ENCODE peak calls at places on chromosomes 5 and 9, in seven cellular contexts. T, I, P, V, B, N and J are unnamed samples.
A peak's percentile ranks its signal among the peaks of the same experiment; 100 is the strongest.

GRCh38 chr5:42993516-42994284 is 46.4 kb downstream of the ANXA2R start:
- DNase-seq in T (peak; percentile 89), I (no peak), P (no peak), V (no peak), B (no peak), N (no peak), J (peak; percentile 48)

GRCh38 chr5:115072266-115073056 is 97.2 kb downstream of the TRIM36 start:
- DNase-seq in T (no peak), I (no peak), P (no peak), V (no peak), B (peak; percentile 54), N (no peak), J (no peak)

GRCh38 chr5:23014251-23014650 is 161.1 kb upstream of the CDH12 start:
- DNase-seq in T (no peak), I (no peak), P (no peak), V (no peak), B (no peak), N (no peak), J (no peak)

GRCh38 chr5:73299017-73299630 is 126.1 kb downstream of the TMEM174 start:
- DNase-seq in T (peak; percentile 44), I (peak; percentile 52), P (no peak), V (peak; percentile 68), B (no peak), N (no peak), J (no peak)

GRCh38 chr9:134325096-134325812 is 1.0 kb upstream of the RXRA start:
- DNase-seq in T (peak; percentile 65), I (peak; percentile 48), P (peak; percentile 54), V (peak; percentile 89), B (peak; percentile 62), N (peak; percentile 68), J (no peak)

GRCh38 chr5:82320971-82321370 is 42.8 kb upstream of the RPS23 start:
- DNase-seq in T (no peak), I (no peak), P (no peak), V (no peak), B (no peak), N (no peak), J (no peak)

GRCh38 chr5:66956439-66956838 is 240.2 kb downstream of the CD180 start:
- DNase-seq in T (no peak), I (no peak), P (no peak), V (no peak), B (no peak), N (no peak), J (no peak)

GRCh38 chr9:128550770-128551651 is 1.4 kb upstream of the SPTAN1 start:
- DNase-seq in T (peak; percentile 54), I (no peak), P (no peak), V (no peak), B (no peak), N (peak; percentile 46), J (no peak)

GRCh38 chr5:177497011-177497296 is 450 bp downstream of the PDLIM7 start:
- DNase-seq in T (no peak), I (no peak), P (no peak), V (no peak), B (no peak), N (no peak), J (no peak)

GRCh38 chr5:149497357-149497756 is 53.9 kb downstream of the CSNK1A1 start:
- DNase-seq in T (peak; percentile 91), I (peak; percentile 98), P (no peak), V (no peak), B (no peak), N (no peak), J (no peak)

GRCh38 chr5:130992095-130992494 is 173.0 kb downstream of the HINT1 start:
- DNase-seq in T (peak; percentile 82), I (no peak), P (no peak), V (no peak), B (no peak), N (no peak), J (no peak)

GRCh38 chr5:68171101-68171558 is 44.4 kb upstream of the PIK3R1 start:
- DNase-seq in T (peak; percentile 65), I (no peak), P (no peak), V (peak; percentile 82), B (no peak), N (peak; percentile 84), J (no peak)

GRCh38 chr5:76714771-76715483 is 999 bp upstream of the F2R start:
- DNase-seq in T (no peak), I (no peak), P (peak; percentile 30), V (peak; percentile 71), B (no peak), N (no peak), J (no peak)

GRCh38 chr5:109689740-109690455 is at the start of gene MAN2A1:
- DNase-seq in T (peak; percentile 77), I (peak; percentile 55), P (peak; percentile 51), V (peak; percentile 94), B (peak; percentile 78), N (peak; percentile 78), J (peak; percentile 81)

GRCh38 chr5:76688836-76689235 is 27.1 kb upstream of the F2R start:
- DNase-seq in T (no peak), I (peak; percentile 61), P (no peak), V (no peak), B (no peak), N (no peak), J (no peak)

GRCh38 chr5:113527746-113528145 is 14.3 kb downstream of the YTHDC2 start:
- DNase-seq in T (no peak), I (no peak), P (no peak), V (no peak), B (no peak), N (no peak), J (no peak)

GRCh38 chr5:102523541-102524175 is 24.9 kb upstream of the SLCO6A1 start:
- DNase-seq in T (no peak), I (no peak), P (no peak), V (no peak), B (no peak), N (no peak), J (no peak)

GRCh38 chr5:145825751-145826180 is 9.4 kb downstream of the PRELID2 start:
- DNase-seq in T (peak; percentile 68), I (peak; percentile 66), P (peak; percentile 28), V (no peak), B (no peak), N (no peak), J (no peak)

GRCh38 chr9:118395415-118395814 is 691.2 kb downstream of the TLR4 start:
- DNase-seq in T (peak; percentile 39), I (no peak), P (no peak), V (no peak), B (no peak), N (no peak), J (no peak)

GRCh38 chr5:66830636-66831035 is 234.4 kb downstream of the MAST4 start:
- DNase-seq in T (peak; percentile 14), I (peak; percentile 1), P (no peak), V (no peak), B (no peak), N (no peak), J (no peak)

GRCh38 chr9:86405926-86406325 is 51.7 kb upstream of the TUT7 start:
- DNase-seq in T (peak; percentile 95), I (peak; percentile 68), P (peak; percentile 45), V (no peak), B (no peak), N (peak; percentile 26), J (no peak)

GRCh38 chr5:167993771-167994170 is 297.7 kb upstream of the WWC1 start:
- DNase-seq in T (no peak), I (no peak), P (no peak), V (no peak), B (no peak), N (no peak), J (no peak)

GRCh38 chr9:33852216-33852826 is 35.4 kb downstream of the UBE2R2 start:
- DNase-seq in T (peak; percentile 32), I (peak; percentile 66), P (peak; percentile 47), V (no peak), B (peak; percentile 90), N (peak; percentile 49), J (peak; percentile 23)

GRCh38 chr9:22452415-22453010 is 5.9 kb downstream of the DMRTA1 start:
- DNase-seq in T (peak; percentile 56), I (peak; percentile 67), P (peak; percentile 6), V (no peak), B (peak; percentile 63), N (peak; percentile 24), J (no peak)

GRCh38 chr9:84293001-84293798 is 47.4 kb downstream of the SLC28A3 start:
- DNase-seq in T (no peak), I (no peak), P (no peak), V (no peak), B (no peak), N (no peak), J (no peak)

GRCh38 chr5:125595095-125595494 is 828.1 kb upstream of the GRAMD2B start:
- DNase-seq in T (peak; percentile 31), I (no peak), P (no peak), V (peak; percentile 87), B (no peak), N (peak; percentile 65), J (no peak)

GRCh38 chr5:14211818-14212799 is 69.0 kb downstream of the TRIO start:
- DNase-seq in T (no peak), I (no peak), P (no peak), V (no peak), B (no peak), N (no peak), J (peak; percentile 60)

DNA sequence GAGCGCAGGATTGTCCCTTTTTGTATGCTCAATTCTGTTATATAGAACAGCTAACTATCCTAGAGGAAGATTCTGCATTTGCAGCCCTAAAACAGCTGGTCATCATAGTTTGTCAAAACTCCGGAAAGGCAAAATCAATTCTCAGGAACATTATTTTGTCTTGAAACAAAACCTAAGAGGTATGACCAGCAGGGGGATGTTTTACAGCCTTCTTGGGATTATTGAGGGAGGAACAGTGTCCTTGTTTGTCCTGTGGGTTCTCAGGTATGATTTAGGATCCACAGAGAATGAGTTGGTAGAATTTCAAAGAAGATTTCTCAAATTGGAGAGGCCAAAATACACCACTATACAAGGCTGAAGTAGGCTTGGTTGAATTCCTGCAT is 136.4 kb downstream of the ZSWIM6 start:
- DNase-seq in T (no peak), I (no peak), P (no peak), V (no peak), B (no peak), N (no peak), J (no peak)
- TF ChIP-seq CTCF in T (peak; percentile 20), I (no peak), P (peak; percentile 16), V (no peak), B (no peak), N (no peak), J (no peak)

GRCh38 chr9:136255896-136256890 is 10.6 kb upstream of the QSOX2 start:
- DNase-seq in T (no peak), I (peak; percentile 25), P (peak; percentile 80), V (peak; percentile 58), B (no peak), N (no peak), J (no peak)
- TF ChIP-seq CTCF in T (no peak), I (peak; percentile 39), P (no peak), V (no peak), B (no peak), N (no peak), J (no peak)

GRCh38 chr5:94682799-94683198 is 64.3 kb downstream of the SLF1 start:
- DNase-seq in T (no peak), I (no peak), P (no peak), V (no peak), B (no peak), N (no peak), J (no peak)
- TF ChIP-seq CTCF in T (no peak), I (no peak), P (no peak), V (no peak), B (no peak), N (no peak), J (no peak)

DNA sequence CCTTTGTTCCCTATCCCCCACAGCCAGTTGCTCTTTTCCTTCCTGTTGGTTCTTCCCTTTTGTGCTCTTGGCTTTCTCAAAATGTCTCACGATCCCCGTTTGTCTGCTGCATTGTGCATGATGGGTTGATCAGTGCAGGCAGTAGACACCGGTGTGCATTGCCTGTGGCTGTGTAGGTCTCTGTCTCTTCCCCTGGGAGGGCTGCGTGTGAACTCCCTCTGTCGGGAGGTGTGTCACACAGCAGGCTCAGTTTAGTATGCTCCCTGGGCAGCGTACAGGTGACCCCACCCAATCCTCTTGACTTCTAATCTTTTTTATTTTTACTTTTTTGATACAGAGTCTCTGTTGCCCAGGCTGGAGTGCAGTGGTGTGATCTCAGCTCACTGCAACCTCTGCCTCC is 265.3 kb downstream of the FSTL4 start:
- DNase-seq in T (no peak), I (no peak), P (peak; percentile 33), V (peak; percentile 24), B (no peak), N (no peak), J (no peak)
- TF ChIP-seq CTCF in T (no peak), I (no peak), P (no peak), V (no peak), B (no peak), N (no peak), J (no peak)